ENCODE peak calls at places on chromosomes 12 and 14, in ten cellular contexts. One of them, this sample, is unnamed.

GRCh38 chr12:51183349-51183748 is 10.4 kb upstream of the TFCP2 start:
- DNase-seq in upper lobe of right lung: no peak
- DNase-seq in A549: no peak
- DNase-seq in AG04449: no peak
- DNase-seq in BE2C: no peak
- DNase-seq in fibroblast of lung: no peak
- DNase-seq in dorsolateral prefrontal cortex: no peak
- DNase-seq in esophagus muscularis mucosa: no peak
- DNase-seq in HFF-Myc: no peak
- DNase-seq in Peyer's patch: no peak
- DNase-seq in this sample: no peak

GRCh38 chr12:1907652-1908611 is 10.5 kb downstream of the CACNA2D4 start:
- DNase-seq in upper lobe of right lung: peak
- DNase-seq in fibroblast of lung: no peak
- DNase-seq in HFF-Myc: no peak
- DNase-seq in AG04449: no peak
- DNase-seq in dorsolateral prefrontal cortex: no peak
- DNase-seq in A549: peak
- DNase-seq in BE2C: peak
- DNase-seq in Peyer's patch: no peak
- DNase-seq in esophagus muscularis mucosa: peak
- DNase-seq in this sample: no peak

GRCh38 chr12:80183939-80184338 is 84.6 kb downstream of the OTOGL start:
- DNase-seq in Peyer's patch: no peak
- DNase-seq in fibroblast of lung: peak
- DNase-seq in dorsolateral prefrontal cortex: no peak
- DNase-seq in upper lobe of right lung: no peak
- DNase-seq in AG04449: no peak
- DNase-seq in A549: no peak
- DNase-seq in HFF-Myc: no peak
- DNase-seq in BE2C: no peak
- DNase-seq in esophagus muscularis mucosa: no peak
- DNase-seq in this sample: no peak

GRCh38 chr12:19382563-19382962 is 56.7 kb upstream of the AEBP2 start:
- DNase-seq in AG04449: no peak
- DNase-seq in fibroblast of lung: no peak
- DNase-seq in upper lobe of right lung: peak
- DNase-seq in A549: no peak
- DNase-seq in dorsolateral prefrontal cortex: no peak
- DNase-seq in Peyer's patch: peak
- DNase-seq in esophagus muscularis mucosa: no peak
- DNase-seq in HFF-Myc: no peak
- DNase-seq in BE2C: no peak
- DNase-seq in this sample: no peak

GRCh38 chr12:106248849-106249371 is 1.1 kb upstream of the CKAP4 start:
- DNase-seq in upper lobe of right lung: no peak
- DNase-seq in Peyer's patch: peak
- DNase-seq in AG04449: no peak
- DNase-seq in HFF-Myc: no peak
- DNase-seq in dorsolateral prefrontal cortex: no peak
- DNase-seq in BE2C: no peak
- DNase-seq in fibroblast of lung: peak
- DNase-seq in A549: no peak
- DNase-seq in esophagus muscularis mucosa: no peak
- DNase-seq in this sample: peak

GRCh38 chr14:104851896-104852663 is 13.0 kb upstream of the CEP170B start:
- DNase-seq in fibroblast of lung: no peak
- DNase-seq in BE2C: no peak
- DNase-seq in dorsolateral prefrontal cortex: no peak
- DNase-seq in HFF-Myc: no peak
- DNase-seq in Peyer's patch: no peak
- DNase-seq in A549: no peak
- DNase-seq in AG04449: no peak
- DNase-seq in esophagus muscularis mucosa: no peak
- DNase-seq in upper lobe of right lung: peak
- DNase-seq in this sample: no peak

GRCh38 chr12:28884861-28885260 is 264.2 kb upstream of the FAR2 start:
- DNase-seq in BE2C: no peak
- DNase-seq in HFF-Myc: peak
- DNase-seq in dorsolateral prefrontal cortex: no peak
- DNase-seq in upper lobe of right lung: no peak
- DNase-seq in AG04449: no peak
- DNase-seq in Peyer's patch: no peak
- DNase-seq in A549: no peak
- DNase-seq in esophagus muscularis mucosa: no peak
- DNase-seq in fibroblast of lung: no peak
- DNase-seq in this sample: no peak

GRCh38 chr12:121114806-121115205 is 17.9 kb upstream of the P2RX7 start:
- DNase-seq in AG04449: no peak
- DNase-seq in fibroblast of lung: no peak
- DNase-seq in upper lobe of right lung: no peak
- DNase-seq in HFF-Myc: no peak
- DNase-seq in esophagus muscularis mucosa: no peak
- DNase-seq in BE2C: no peak
- DNase-seq in Peyer's patch: no peak
- DNase-seq in A549: no peak
- DNase-seq in dorsolateral prefrontal cortex: no peak
- DNase-seq in this sample: no peak

GRCh38 chr12:117513353-117513752 is 151.9 kb upstream of the NOS1 start:
- DNase-seq in A549: no peak
- DNase-seq in BE2C: no peak
- DNase-seq in HFF-Myc: no peak
- DNase-seq in fibroblast of lung: no peak
- DNase-seq in upper lobe of right lung: no peak
- DNase-seq in Peyer's patch: no peak
- DNase-seq in AG04449: no peak
- DNase-seq in esophagus muscularis mucosa: no peak
- DNase-seq in dorsolateral prefrontal cortex: no peak
- DNase-seq in this sample: no peak

GRCh38 chr12:117508468-117508867 is 147.0 kb upstream of the NOS1 start:
- DNase-seq in fibroblast of lung: no peak
- DNase-seq in dorsolateral prefrontal cortex: no peak
- DNase-seq in esophagus muscularis mucosa: no peak
- DNase-seq in HFF-Myc: no peak
- DNase-seq in upper lobe of right lung: no peak
- DNase-seq in Peyer's patch: no peak
- DNase-seq in AG04449: no peak
- DNase-seq in A549: no peak
- DNase-seq in BE2C: no peak
- DNase-seq in this sample: no peak

GRCh38 chr12:117516034-117516433 is 154.6 kb upstream of the NOS1 start:
- DNase-seq in Peyer's patch: no peak
- DNase-seq in A549: no peak
- DNase-seq in upper lobe of right lung: no peak
- DNase-seq in fibroblast of lung: no peak
- DNase-seq in esophagus muscularis mucosa: no peak
- DNase-seq in BE2C: no peak
- DNase-seq in AG04449: no peak
- DNase-seq in dorsolateral prefrontal cortex: no peak
- DNase-seq in HFF-Myc: no peak
- DNase-seq in this sample: no peak

GRCh38 chr12:117518594-117519270 is 157.3 kb upstream of the NOS1 start:
- DNase-seq in BE2C: no peak
- DNase-seq in Peyer's patch: no peak
- DNase-seq in AG04449: no peak
- DNase-seq in dorsolateral prefrontal cortex: no peak
- DNase-seq in A549: peak
- DNase-seq in HFF-Myc: no peak
- DNase-seq in esophagus muscularis mucosa: no peak
- DNase-seq in fibroblast of lung: no peak
- DNase-seq in upper lobe of right lung: peak
- DNase-seq in this sample: no peak

GRCh38 chr12:117514016-117514415 is 152.6 kb upstream of the NOS1 start:
- DNase-seq in HFF-Myc: no peak
- DNase-seq in AG04449: no peak
- DNase-seq in BE2C: no peak
- DNase-seq in esophagus muscularis mucosa: no peak
- DNase-seq in Peyer's patch: no peak
- DNase-seq in A549: no peak
- DNase-seq in upper lobe of right lung: no peak
- DNase-seq in fibroblast of lung: no peak
- DNase-seq in dorsolateral prefrontal cortex: peak
- DNase-seq in this sample: no peak
- H3K4me3 ChIP-seq in HFF-Myc: no peak
- H3K4me3 ChIP-seq in AG04449: no peak
- H3K4me3 ChIP-seq in BE2C: no peak
- H3K4me3 ChIP-seq in esophagus muscularis mucosa: no peak
- H3K4me3 ChIP-seq in Peyer's patch: no peak
- H3K4me3 ChIP-seq in A549: no peak
- H3K4me3 ChIP-seq in upper lobe of right lung: no peak
- H3K4me3 ChIP-seq in fibroblast of lung: no peak
- H3K4me3 ChIP-seq in dorsolateral prefrontal cortex: no peak
- H3K4me3 ChIP-seq in this sample: no peak

GRCh38 chr14:66137076-66137475 is 349.1 kb upstream of the CCDC196 start:
- DNase-seq in HFF-Myc: no peak
- DNase-seq in esophagus muscularis mucosa: no peak
- DNase-seq in A549: no peak
- DNase-seq in Peyer's patch: no peak
- DNase-seq in dorsolateral prefrontal cortex: no peak
- DNase-seq in fibroblast of lung: no peak
- DNase-seq in BE2C: no peak
- DNase-seq in AG04449: no peak
- DNase-seq in upper lobe of right lung: no peak
- DNase-seq in this sample: no peak
- TF ChIP-seq CTCF in HFF-Myc: no peak
- TF ChIP-seq CTCF in esophagus muscularis mucosa: no peak
- TF ChIP-seq CTCF in A549: no peak
- TF ChIP-seq CTCF in Peyer's patch: no peak
- TF ChIP-seq CTCF in dorsolateral prefrontal cortex: no peak
- TF ChIP-seq CTCF in fibroblast of lung: no peak
- TF ChIP-seq CTCF in BE2C: no peak
- TF ChIP-seq CTCF in AG04449: no peak
- TF ChIP-seq CTCF in upper lobe of right lung: no peak
- TF ChIP-seq CTCF in this sample: no peak

DNA sequence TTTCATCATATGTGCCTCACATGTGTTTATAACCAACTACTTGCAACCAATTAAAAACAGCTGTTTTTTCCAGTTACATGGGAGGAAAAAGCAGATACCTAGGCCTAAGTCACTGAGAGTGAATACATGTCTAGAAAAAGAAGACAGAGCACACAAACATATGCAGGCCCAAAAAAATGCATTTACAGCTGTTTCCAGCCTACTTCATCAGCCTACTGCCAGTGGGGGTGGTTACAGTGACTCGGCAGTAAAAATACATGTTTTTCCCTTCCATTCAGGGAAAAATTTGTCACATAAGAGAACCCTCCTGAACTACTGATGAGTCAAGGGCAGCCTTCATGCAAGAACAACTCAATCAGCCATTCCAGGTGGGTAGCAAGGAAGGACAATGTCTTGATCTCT is 83.9 kb downstream of the DCAF5 start:
- DNase-seq in HFF-Myc: no peak
- DNase-seq in BE2C: no peak
- DNase-seq in fibroblast of lung: peak
- DNase-seq in dorsolateral prefrontal cortex: no peak
- DNase-seq in upper lobe of right lung: no peak
- DNase-seq in Peyer's patch: no peak
- DNase-seq in AG04449: no peak
- DNase-seq in esophagus muscularis mucosa: no peak
- DNase-seq in A549: peak
- DNase-seq in this sample: peak
- H3K4me3 ChIP-seq in HFF-Myc: no peak
- H3K4me3 ChIP-seq in BE2C: no peak
- H3K4me3 ChIP-seq in fibroblast of lung: no peak
- H3K4me3 ChIP-seq in dorsolateral prefrontal cortex: no peak
- H3K4me3 ChIP-seq in upper lobe of right lung: no peak
- H3K4me3 ChIP-seq in Peyer's patch: no peak
- H3K4me3 ChIP-seq in AG04449: no peak
- H3K4me3 ChIP-seq in esophagus muscularis mucosa: no peak
- H3K4me3 ChIP-seq in A549: no peak
- H3K4me3 ChIP-seq in this sample: no peak

GRCh38 chr12:53223006-53223305 is 9.1 kb downstream of the RARG start:
- DNase-seq in dorsolateral prefrontal cortex: no peak
- DNase-seq in AG04449: no peak
- DNase-seq in esophagus muscularis mucosa: no peak
- DNase-seq in upper lobe of right lung: no peak
- DNase-seq in Peyer's patch: no peak
- DNase-seq in A549: no peak
- DNase-seq in fibroblast of lung: no peak
- DNase-seq in HFF-Myc: no peak
- DNase-seq in BE2C: no peak
- DNase-seq in this sample: no peak

GRCh38 chr12:53219956-53220856 is 11.8 kb downstream of the RARG start:
- DNase-seq in Peyer's patch: peak
- DNase-seq in dorsolateral prefrontal cortex: peak
- DNase-seq in A549: peak
- DNase-seq in AG04449: no peak
- DNase-seq in fibroblast of lung: peak
- DNase-seq in BE2C: peak
- DNase-seq in HFF-Myc: no peak
- DNase-seq in upper lobe of right lung: peak
- DNase-seq in esophagus muscularis mucosa: no peak
- DNase-seq in this sample: peak

GRCh38 chr12:53220857-53221202 is 11.2 kb downstream of the RARG start:
- DNase-seq in upper lobe of right lung: peak
- DNase-seq in dorsolateral prefrontal cortex: peak
- DNase-seq in fibroblast of lung: peak
- DNase-seq in AG04449: peak
- DNase-seq in A549: peak
- DNase-seq in HFF-Myc: peak
- DNase-seq in BE2C: peak
- DNase-seq in esophagus muscularis mucosa: peak
- DNase-seq in Peyer's patch: peak
- DNase-seq in this sample: peak

GRCh38 chr12:53222170-53223005 is 9.6 kb downstream of the RARG start:
- DNase-seq in BE2C: no peak
- DNase-seq in fibroblast of lung: no peak
- DNase-seq in dorsolateral prefrontal cortex: no peak
- DNase-seq in AG04449: no peak
- DNase-seq in A549: no peak
- DNase-seq in esophagus muscularis mucosa: no peak
- DNase-seq in Peyer's patch: no peak
- DNase-seq in HFF-Myc: no peak
- DNase-seq in upper lobe of right lung: no peak
- DNase-seq in this sample: no peak

DNA sequence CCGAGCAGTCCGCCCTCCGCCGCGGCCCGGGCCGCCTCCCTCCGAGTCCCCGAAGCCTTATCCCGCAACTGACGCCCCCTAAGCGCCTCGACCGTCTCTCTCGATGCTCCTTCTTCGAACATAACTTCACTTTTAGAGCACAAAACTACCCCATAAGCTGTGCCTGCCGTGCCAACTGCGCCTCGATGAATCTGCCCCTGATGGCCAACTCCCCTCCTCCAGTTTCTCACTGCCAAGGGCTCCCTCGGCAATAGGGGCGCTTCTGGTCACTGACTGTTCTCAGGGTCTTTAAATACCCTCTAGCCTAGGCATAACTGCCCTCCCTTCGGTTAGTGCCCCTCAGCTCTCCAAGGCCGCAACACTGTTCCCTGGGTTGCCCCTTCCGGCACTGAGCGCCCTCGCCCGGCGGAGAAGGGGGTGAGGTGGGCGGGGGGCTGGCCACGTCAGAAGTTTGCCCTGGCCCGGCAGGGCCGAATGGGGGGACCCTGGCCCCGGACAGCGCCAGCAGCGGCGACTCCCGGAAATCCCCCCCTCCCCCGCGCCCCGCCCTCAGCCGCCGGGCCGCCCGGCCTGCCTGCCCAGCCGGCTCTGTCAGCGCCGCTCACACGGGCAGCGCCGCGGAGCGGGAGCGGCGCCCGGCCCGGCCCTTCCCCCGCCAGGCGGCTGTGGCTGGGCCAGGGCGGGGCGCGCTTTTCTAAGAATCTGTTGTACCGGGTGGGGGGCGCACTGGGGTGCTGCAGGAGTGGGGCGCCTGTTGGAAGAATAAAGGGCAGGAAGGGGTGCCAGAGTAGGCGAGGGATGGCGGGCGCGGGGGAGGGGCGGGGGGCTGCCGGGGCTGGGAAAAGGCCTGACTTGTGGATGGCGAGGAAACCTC is 10.6 kb downstream of the RARG start:
- DNase-seq in AG04449: no peak
- DNase-seq in fibroblast of lung: peak
- DNase-seq in BE2C: peak
- DNase-seq in A549: peak
- DNase-seq in dorsolateral prefrontal cortex: peak
- DNase-seq in HFF-Myc: no peak
- DNase-seq in Peyer's patch: peak
- DNase-seq in esophagus muscularis mucosa: no peak
- DNase-seq in upper lobe of right lung: peak
- DNase-seq in this sample: peak
- TF ChIP-seq CTCF in AG04449: peak
- TF ChIP-seq CTCF in fibroblast of lung: peak
- TF ChIP-seq CTCF in BE2C: peak
- TF ChIP-seq CTCF in A549: peak
- TF ChIP-seq CTCF in dorsolateral prefrontal cortex: peak
- TF ChIP-seq CTCF in HFF-Myc: no peak
- TF ChIP-seq CTCF in Peyer's patch: no peak
- TF ChIP-seq CTCF in esophagus muscularis mucosa: peak
- TF ChIP-seq CTCF in upper lobe of right lung: no peak
- TF ChIP-seq CTCF in this sample: peak